ENCODE peak calls at places on chromosomes 13 and 19, in five cellular contexts. X is cardiac muscle cell, W is ELF-1, O is mucosa of gallbladder, H is transverse colon. V is an unnamed sample.

GRCh38 chr19:55070755-55071502 is 4.7 kb upstream of the EPS8L1 start:
- DNase-seq in X (peak; percentile 46), W (peak; percentile 49), O (peak; percentile 68), H (peak; percentile 86), V (no peak)

GRCh38 chr19:47158879-47159509 is 28.4 kb downstream of the SAE1 start:
- DNase-seq in X (peak; percentile 45), W (no peak), O (no peak), H (no peak), V (no peak)

GRCh38 chr13:74306496-74306895 is 172.3 kb upstream of the KLF12 start:
- DNase-seq in X (peak; percentile 18), W (peak; percentile 5), O (no peak), H (no peak), V (no peak)

GRCh38 chr19:2235396-2236284 is 489 bp downstream of the PLEKHJ1 start:
- DNase-seq in X (no peak), W (peak; percentile 44), O (peak; percentile 51), H (peak; percentile 86), V (no peak)

GRCh38 chr19:38661166-38661565 is 13.7 kb downstream of the ACTN4 start:
- DNase-seq in X (no peak), W (no peak), O (no peak), H (no peak), V (no peak)

GRCh38 chr13:105471683-105472082 is 1063.8 kb downstream of the EFNB2 start:
- DNase-seq in X (peak; percentile 73), W (no peak), O (no peak), H (no peak), V (no peak)

GRCh38 chr19:4034048-4035017 is 26.8 kb downstream of the PIAS4 start:
- DNase-seq in X (no peak), W (no peak), O (no peak), H (no peak), V (no peak)

GRCh38 chr13:35139591-35139990 is 197.5 kb downstream of the NBEA start:
- DNase-seq in X (peak; percentile 66), W (no peak), O (no peak), H (no peak), V (peak; percentile 40)

GRCh38 chr19:57620673-57621348 is 6.8 kb downstream of the ZNF134 start:
- DNase-seq in X (peak; percentile 18), W (peak; percentile 16), O (no peak), H (no peak), V (no peak)

GRCh38 chr19:40528533-40529092 is 48.1 kb upstream of the SHKBP1 start:
- DNase-seq in X (no peak), W (no peak), O (no peak), H (no peak), V (no peak)